ENCODE peak calls at places on chromosomes 11 and 22, in seven cellular contexts. One of them, this sample, is unnamed.

GRCh38 chr11:17036666-17037658 is 22.7 kb upstream of the PLEKHA7 start:
- DNase-seq in esophagus squamous epithelium: no peak
- DNase-seq in colonic mucosa: peak
- DNase-seq in astrocyte of the spinal cord: no peak
- DNase-seq in nephron progenitor cell: no peak
- DNase-seq in progenitor cell of endocrine pancreas: no peak
- DNase-seq in dorsolateral prefrontal cortex: no peak
- DNase-seq in this sample: no peak

GRCh38 chr11:118929496-118930151 is 3.9 kb upstream of the BCL9L start:
- DNase-seq in esophagus squamous epithelium: no peak
- DNase-seq in colonic mucosa: peak
- DNase-seq in astrocyte of the spinal cord: peak
- DNase-seq in nephron progenitor cell: peak
- DNase-seq in progenitor cell of endocrine pancreas: peak
- DNase-seq in dorsolateral prefrontal cortex: peak
- DNase-seq in this sample: peak

GRCh38 chr11:68987211-68987610 is 6.4 kb upstream of the MRGPRD start:
- DNase-seq in esophagus squamous epithelium: no peak
- DNase-seq in colonic mucosa: no peak
- DNase-seq in astrocyte of the spinal cord: no peak
- DNase-seq in nephron progenitor cell: no peak
- DNase-seq in progenitor cell of endocrine pancreas: no peak
- DNase-seq in dorsolateral prefrontal cortex: no peak
- DNase-seq in this sample: no peak

GRCh38 chr11:105092255-105093239 is 47.0 kb downstream of the CARD18 start:
- DNase-seq in esophagus squamous epithelium: no peak
- DNase-seq in colonic mucosa: no peak
- DNase-seq in astrocyte of the spinal cord: peak
- DNase-seq in nephron progenitor cell: no peak
- DNase-seq in progenitor cell of endocrine pancreas: no peak
- DNase-seq in dorsolateral prefrontal cortex: no peak
- DNase-seq in this sample: no peak

GRCh38 chr11:44516688-44517301 is 48.7 kb upstream of the CD82 start:
- DNase-seq in esophagus squamous epithelium: no peak
- DNase-seq in colonic mucosa: no peak
- DNase-seq in astrocyte of the spinal cord: no peak
- DNase-seq in nephron progenitor cell: no peak
- DNase-seq in progenitor cell of endocrine pancreas: no peak
- DNase-seq in dorsolateral prefrontal cortex: no peak
- DNase-seq in this sample: no peak

GRCh38 chr11:8330896-8331295 is 67.2 kb upstream of the LMO1 start:
- DNase-seq in esophagus squamous epithelium: no peak
- DNase-seq in colonic mucosa: no peak
- DNase-seq in astrocyte of the spinal cord: no peak
- DNase-seq in nephron progenitor cell: no peak
- DNase-seq in progenitor cell of endocrine pancreas: no peak
- DNase-seq in dorsolateral prefrontal cortex: no peak
- DNase-seq in this sample: no peak

GRCh38 chr11:10632483-10632882 is 61.1 kb downstream of the IRAG1 start:
- DNase-seq in esophagus squamous epithelium: no peak
- DNase-seq in colonic mucosa: no peak
- DNase-seq in astrocyte of the spinal cord: no peak
- DNase-seq in nephron progenitor cell: no peak
- DNase-seq in progenitor cell of endocrine pancreas: no peak
- DNase-seq in dorsolateral prefrontal cortex: no peak
- DNase-seq in this sample: no peak

GRCh38 chr11:110908401-110909106 is 196.3 kb upstream of the ARHGAP20 start:
- DNase-seq in esophagus squamous epithelium: no peak
- DNase-seq in colonic mucosa: no peak
- DNase-seq in astrocyte of the spinal cord: peak
- DNase-seq in nephron progenitor cell: no peak
- DNase-seq in progenitor cell of endocrine pancreas: no peak
- DNase-seq in dorsolateral prefrontal cortex: no peak
- DNase-seq in this sample: no peak

GRCh38 chr11:10605941-10606381 is 37.5 kb upstream of the LYVE1 start:
- DNase-seq in esophagus squamous epithelium: no peak
- DNase-seq in colonic mucosa: peak
- DNase-seq in astrocyte of the spinal cord: peak
- DNase-seq in nephron progenitor cell: peak
- DNase-seq in progenitor cell of endocrine pancreas: no peak
- DNase-seq in dorsolateral prefrontal cortex: no peak
- DNase-seq in this sample: no peak

GRCh38 chr11:7506243-7506642 is 7.6 kb upstream of the PPFIBP2 start:
- DNase-seq in esophagus squamous epithelium: no peak
- DNase-seq in colonic mucosa: no peak
- DNase-seq in astrocyte of the spinal cord: no peak
- DNase-seq in nephron progenitor cell: no peak
- DNase-seq in progenitor cell of endocrine pancreas: no peak
- DNase-seq in dorsolateral prefrontal cortex: no peak
- DNase-seq in this sample: no peak

GRCh38 chr11:88414385-88414861 is 76.9 kb upstream of the CTSC start:
- DNase-seq in esophagus squamous epithelium: no peak
- DNase-seq in colonic mucosa: peak
- DNase-seq in astrocyte of the spinal cord: peak
- DNase-seq in nephron progenitor cell: no peak
- DNase-seq in progenitor cell of endocrine pancreas: no peak
- DNase-seq in dorsolateral prefrontal cortex: no peak
- DNase-seq in this sample: no peak

GRCh38 chr11:65571940-65572339 is 398 bp upstream of the FAM89B start:
- DNase-seq in esophagus squamous epithelium: no peak
- DNase-seq in colonic mucosa: no peak
- DNase-seq in astrocyte of the spinal cord: peak
- DNase-seq in nephron progenitor cell: no peak
- DNase-seq in progenitor cell of endocrine pancreas: no peak
- DNase-seq in dorsolateral prefrontal cortex: no peak
- DNase-seq in this sample: no peak

GRCh38 chr11:61966673-61967176 is 709 bp downstream of the FTH1 start:
- DNase-seq in esophagus squamous epithelium: no peak
- DNase-seq in colonic mucosa: peak
- DNase-seq in astrocyte of the spinal cord: peak
- DNase-seq in nephron progenitor cell: peak
- DNase-seq in progenitor cell of endocrine pancreas: no peak
- DNase-seq in dorsolateral prefrontal cortex: no peak
- DNase-seq in this sample: no peak

GRCh38 chr22:23231471-23232093 is 51.3 kb downstream of the BCR start:
- DNase-seq in esophagus squamous epithelium: no peak
- DNase-seq in colonic mucosa: no peak
- DNase-seq in astrocyte of the spinal cord: no peak
- DNase-seq in nephron progenitor cell: no peak
- DNase-seq in progenitor cell of endocrine pancreas: no peak
- DNase-seq in dorsolateral prefrontal cortex: no peak
- DNase-seq in this sample: no peak

GRCh38 chr11:60078742-60079141 is 9.7 kb upstream of the MS4A2 start:
- DNase-seq in esophagus squamous epithelium: no peak
- DNase-seq in colonic mucosa: no peak
- DNase-seq in astrocyte of the spinal cord: no peak
- DNase-seq in nephron progenitor cell: no peak
- DNase-seq in progenitor cell of endocrine pancreas: no peak
- DNase-seq in dorsolateral prefrontal cortex: no peak
- DNase-seq in this sample: no peak

GRCh38 chr11:65041206-65042035 is at the start of gene SAC3D1:
- DNase-seq in esophagus squamous epithelium: no peak
- DNase-seq in colonic mucosa: no peak
- DNase-seq in astrocyte of the spinal cord: no peak
- DNase-seq in nephron progenitor cell: peak
- DNase-seq in progenitor cell of endocrine pancreas: peak
- DNase-seq in dorsolateral prefrontal cortex: no peak
- DNase-seq in this sample: peak

GRCh38 chr11:113895367-113896155 is 9.0 kb upstream of the HTR3B start:
- DNase-seq in esophagus squamous epithelium: no peak
- DNase-seq in colonic mucosa: no peak
- DNase-seq in astrocyte of the spinal cord: peak
- DNase-seq in nephron progenitor cell: peak
- DNase-seq in progenitor cell of endocrine pancreas: no peak
- DNase-seq in dorsolateral prefrontal cortex: no peak
- DNase-seq in this sample: no peak

GRCh38 chr11:113894421-113894996 is 10.1 kb upstream of the HTR3B start:
- DNase-seq in esophagus squamous epithelium: no peak
- DNase-seq in colonic mucosa: no peak
- DNase-seq in astrocyte of the spinal cord: no peak
- DNase-seq in nephron progenitor cell: no peak
- DNase-seq in progenitor cell of endocrine pancreas: no peak
- DNase-seq in dorsolateral prefrontal cortex: no peak
- DNase-seq in this sample: peak

GRCh38 chr11:113901141-113901540 is 3.5 kb upstream of the HTR3B start:
- DNase-seq in esophagus squamous epithelium: no peak
- DNase-seq in colonic mucosa: no peak
- DNase-seq in astrocyte of the spinal cord: no peak
- DNase-seq in nephron progenitor cell: no peak
- DNase-seq in progenitor cell of endocrine pancreas: no peak
- DNase-seq in dorsolateral prefrontal cortex: no peak
- DNase-seq in this sample: no peak

GRCh38 chr11:113896156-113896879 is 8.3 kb upstream of the HTR3B start:
- DNase-seq in esophagus squamous epithelium: no peak
- DNase-seq in colonic mucosa: peak
- DNase-seq in astrocyte of the spinal cord: peak
- DNase-seq in nephron progenitor cell: peak
- DNase-seq in progenitor cell of endocrine pancreas: no peak
- DNase-seq in dorsolateral prefrontal cortex: peak
- DNase-seq in this sample: peak
- TF ChIP-seq CTCF in esophagus squamous epithelium: peak
- TF ChIP-seq CTCF in colonic mucosa: peak
- TF ChIP-seq CTCF in astrocyte of the spinal cord: peak
- TF ChIP-seq CTCF in nephron progenitor cell: peak
- TF ChIP-seq CTCF in progenitor cell of endocrine pancreas: peak
- TF ChIP-seq CTCF in dorsolateral prefrontal cortex: peak
- TF ChIP-seq CTCF in this sample: peak

DNA sequence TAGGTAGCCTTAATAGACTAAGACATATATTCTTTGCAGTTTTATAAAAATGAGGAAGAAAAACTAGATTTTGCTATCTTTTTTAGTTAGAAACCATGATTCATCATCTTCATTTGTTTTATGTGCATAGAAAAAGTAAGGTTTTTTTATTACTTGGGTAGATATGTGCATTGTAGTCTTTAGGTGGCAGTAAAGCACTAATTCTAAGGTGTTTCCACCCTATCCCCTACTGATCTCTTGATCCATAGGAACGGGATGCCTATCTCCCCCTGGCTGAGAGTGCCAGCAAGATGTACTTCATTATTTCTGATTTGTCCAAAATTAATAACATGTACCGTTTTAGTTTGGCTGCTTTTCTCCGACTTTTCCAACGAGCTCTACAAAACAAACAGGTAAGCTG is 148.1 kb downstream of the DYNC2H1 start:
- DNase-seq in esophagus squamous epithelium: no peak
- DNase-seq in colonic mucosa: no peak
- DNase-seq in astrocyte of the spinal cord: peak
- DNase-seq in nephron progenitor cell: no peak
- DNase-seq in progenitor cell of endocrine pancreas: no peak
- DNase-seq in dorsolateral prefrontal cortex: no peak
- DNase-seq in this sample: no peak
- TF ChIP-seq CTCF in esophagus squamous epithelium: no peak
- TF ChIP-seq CTCF in colonic mucosa: no peak
- TF ChIP-seq CTCF in astrocyte of the spinal cord: peak
- TF ChIP-seq CTCF in nephron progenitor cell: no peak
- TF ChIP-seq CTCF in progenitor cell of endocrine pancreas: peak
- TF ChIP-seq CTCF in dorsolateral prefrontal cortex: peak
- TF ChIP-seq CTCF in this sample: no peak

DNA sequence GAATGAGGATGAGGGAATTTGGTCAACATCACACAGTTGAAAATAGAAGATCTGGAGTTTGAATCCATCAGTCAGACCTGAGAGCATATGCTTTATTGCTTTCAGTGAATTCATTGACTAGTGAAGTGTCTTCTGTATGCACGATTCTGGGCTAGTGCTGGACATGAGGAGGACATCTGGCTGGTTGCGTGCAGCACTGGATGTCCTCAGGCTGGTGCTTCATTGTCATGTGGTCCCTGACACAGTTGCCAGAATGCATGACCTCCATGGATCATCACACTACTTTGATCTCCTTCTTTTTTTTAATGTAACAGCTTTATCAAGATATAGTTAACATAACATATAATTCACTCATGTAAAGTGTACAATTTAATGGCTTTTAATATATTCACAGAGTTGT is 44.5 kb upstream of the MMP7 start:
- DNase-seq in esophagus squamous epithelium: no peak
- DNase-seq in colonic mucosa: no peak
- DNase-seq in astrocyte of the spinal cord: no peak
- DNase-seq in nephron progenitor cell: no peak
- DNase-seq in progenitor cell of endocrine pancreas: no peak
- DNase-seq in dorsolateral prefrontal cortex: no peak
- DNase-seq in this sample: no peak
- TF ChIP-seq CTCF in esophagus squamous epithelium: no peak
- TF ChIP-seq CTCF in colonic mucosa: no peak
- TF ChIP-seq CTCF in astrocyte of the spinal cord: no peak
- TF ChIP-seq CTCF in nephron progenitor cell: no peak
- TF ChIP-seq CTCF in progenitor cell of endocrine pancreas: no peak
- TF ChIP-seq CTCF in dorsolateral prefrontal cortex: no peak
- TF ChIP-seq CTCF in this sample: no peak

GRCh38 chr11:67483901-67484665 is 1.3 kb downstream of the AIP start:
- DNase-seq in esophagus squamous epithelium: no peak
- DNase-seq in colonic mucosa: peak
- DNase-seq in astrocyte of the spinal cord: no peak
- DNase-seq in nephron progenitor cell: no peak
- DNase-seq in progenitor cell of endocrine pancreas: no peak
- DNase-seq in dorsolateral prefrontal cortex: no peak
- DNase-seq in this sample: no peak

GRCh38 chr11:67482275-67482735 is 521 bp upstream of the AIP start:
- DNase-seq in esophagus squamous epithelium: no peak
- DNase-seq in colonic mucosa: peak
- DNase-seq in astrocyte of the spinal cord: no peak
- DNase-seq in nephron progenitor cell: no peak
- DNase-seq in progenitor cell of endocrine pancreas: no peak
- DNase-seq in dorsolateral prefrontal cortex: no peak
- DNase-seq in this sample: no peak

GRCh38 chr11:67484847-67485311 is 2.1 kb downstream of the AIP start:
- DNase-seq in esophagus squamous epithelium: no peak
- DNase-seq in colonic mucosa: peak
- DNase-seq in astrocyte of the spinal cord: no peak
- DNase-seq in nephron progenitor cell: no peak
- DNase-seq in progenitor cell of endocrine pancreas: no peak
- DNase-seq in dorsolateral prefrontal cortex: no peak
- DNase-seq in this sample: no peak

GRCh38 chr11:67483498-67483798 is 622 bp downstream of the AIP start:
- DNase-seq in esophagus squamous epithelium: no peak
- DNase-seq in colonic mucosa: no peak
- DNase-seq in astrocyte of the spinal cord: no peak
- DNase-seq in nephron progenitor cell: no peak
- DNase-seq in progenitor cell of endocrine pancreas: no peak
- DNase-seq in dorsolateral prefrontal cortex: no peak
- DNase-seq in this sample: no peak

DNA sequence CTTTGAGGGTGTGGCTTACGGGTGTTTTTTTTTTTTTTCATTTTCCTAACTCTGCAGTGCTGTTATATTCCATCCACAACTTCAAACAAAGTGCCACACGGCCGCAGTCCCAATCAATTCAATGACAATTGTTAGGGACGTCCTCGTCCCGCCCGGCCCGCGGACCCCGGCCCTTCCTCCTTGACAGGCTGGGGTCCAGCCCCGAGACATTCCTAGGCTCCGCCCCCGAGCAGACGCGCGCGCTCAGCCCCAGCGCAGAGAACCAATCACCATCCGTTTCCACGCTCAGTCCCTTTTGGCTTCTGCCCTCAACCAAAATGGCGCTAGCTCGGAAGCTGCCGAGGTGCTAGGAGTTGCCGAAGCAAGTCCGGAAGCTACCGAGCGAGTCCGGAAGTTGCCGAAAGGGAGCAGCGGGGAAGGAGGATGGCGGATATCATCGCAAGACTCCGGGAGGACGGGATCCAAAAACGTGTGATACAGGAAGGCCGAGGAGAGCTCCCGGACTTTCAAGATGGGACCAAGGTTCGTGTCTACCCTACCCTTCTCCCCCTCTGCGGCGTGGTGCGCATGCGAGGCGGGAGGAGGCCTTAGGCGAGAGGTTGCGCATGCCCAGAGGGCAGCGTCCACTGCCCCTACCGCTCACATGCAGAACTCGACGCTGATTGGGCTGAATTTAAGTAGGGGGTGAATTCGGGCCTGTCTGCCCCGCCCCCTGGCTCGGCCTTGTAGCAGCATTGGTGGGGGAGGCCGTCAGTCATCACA is at the start of gene AIP:
- DNase-seq in esophagus squamous epithelium: peak
- DNase-seq in colonic mucosa: peak
- DNase-seq in astrocyte of the spinal cord: peak
- DNase-seq in nephron progenitor cell: peak
- DNase-seq in progenitor cell of endocrine pancreas: peak
- DNase-seq in dorsolateral prefrontal cortex: peak
- DNase-seq in this sample: peak
- TF ChIP-seq CTCF in esophagus squamous epithelium: peak
- TF ChIP-seq CTCF in colonic mucosa: no peak
- TF ChIP-seq CTCF in astrocyte of the spinal cord: no peak
- TF ChIP-seq CTCF in nephron progenitor cell: no peak
- TF ChIP-seq CTCF in progenitor cell of endocrine pancreas: peak
- TF ChIP-seq CTCF in dorsolateral prefrontal cortex: peak
- TF ChIP-seq CTCF in this sample: no peak